ENCODE peak calls at places on chromosomes 13 and 19, in nine cellular contexts. A is HCT116, G is cardiac fibroblast, M is prostate gland, Y is colonic mucosa, F is PC-3, D is fibroblast of mammary gland, J is HFF-Myc, U is epithelial cell of esophagus. O is an unnamed sample.

GRCh38 chr13:24505756-24506155 is 6.8 kb downstream of the PARP4 start:
- DNase-seq in M (no peak), Y (no peak), U (no peak), G (no peak), A (no peak), F (no peak), D (no peak), J (no peak), O (no peak)

GRCh38 chr13:24063281-24063851 is 97.2 kb upstream of the SPATA13 start:
- DNase-seq in Y (no peak), D (peak; percentile 34), A (no peak), M (no peak), F (no peak), G (no peak), U (no peak), J (no peak), O (peak; percentile 22)

GRCh38 chr19:54094601-54095000 is 6.0 kb downstream of the OSCAR start:
- DNase-seq in U (no peak), D (no peak), M (no peak), A (no peak), F (no peak), J (no peak), G (no peak), Y (no peak), O (no peak)

GRCh38 chr13:50766043-50766442 is 77.4 kb downstream of the DLEU7 start:
- DNase-seq in J (no peak), D (peak; percentile 68), A (no peak), F (no peak), Y (no peak), M (no peak), U (no peak), G (no peak), O (no peak)

GRCh38 chr13:101452519-101453485 is at the start of gene ITGBL1:
- DNase-seq in A (no peak), Y (no peak), J (no peak), M (no peak), G (peak; percentile 39), D (peak; percentile 68), U (no peak), F (peak; percentile 41), O (peak; percentile 64)

GRCh38 chr19:15666186-15666585 is 6.7 kb upstream of the CYP4F12 start:
- DNase-seq in G (no peak), Y (no peak), A (no peak), F (no peak), D (no peak), M (no peak), U (no peak), J (no peak), O (no peak)

GRCh38 chr13:67230774-67231480 is 791 bp upstream of the PCDH9 start:
- DNase-seq in D (peak; percentile 62), A (no peak), U (peak; percentile 56), F (peak; percentile 35), M (peak; percentile 45), Y (peak; percentile 41), G (peak; percentile 77), J (no peak), O (peak; percentile 64)

GRCh38 chr19:42323473-42323851 is 2.0 kb upstream of the MEGF8 start:
- DNase-seq in M (no peak), A (no peak), D (no peak), G (no peak), Y (peak; percentile 46), U (no peak), F (no peak), J (no peak), O (no peak)

GRCh38 chr13:99984134-99984462 is 2.5 kb downstream of the ZIC2 start:
- DNase-seq in J (no peak), U (no peak), A (no peak), F (no peak), Y (no peak), G (no peak), M (no peak), D (no peak), O (no peak)
- H3K4me3 ChIP-seq in J (no peak overlapping the region), U (no peak overlapping the region), A (peak overlapping the region; percentile 85), F (no peak overlapping the region), Y (no peak overlapping the region), G (no peak overlapping the region), M (no peak overlapping the region), D (no peak overlapping the region), O (peak overlapping the region; percentile 90)

GRCh38 chr13:30256713-30257432 is 50.5 kb downstream of the KATNAL1 start:
- DNase-seq in D (peak; percentile 20), F (no peak), J (no peak), Y (no peak), U (no peak), M (no peak), A (no peak), G (peak; percentile 9), O (peak; percentile 48)

GRCh38 chr13:30253830-30254229 is 53.5 kb downstream of the KATNAL1 start:
- DNase-seq in A (no peak), Y (no peak), U (no peak), J (no peak), M (no peak), G (no peak), D (no peak), F (no peak), O (no peak)

GRCh38 chr13:30257433-30258099 is 49.8 kb downstream of the KATNAL1 start:
- DNase-seq in Y (no peak), M (no peak), J (no peak), F (no peak), G (no peak), D (no peak), A (no peak), U (no peak), O (peak; percentile 56)

GRCh38 chr13:30255696-30256095 is 51.7 kb downstream of the KATNAL1 start:
- DNase-seq in J (no peak), M (no peak), Y (no peak), D (peak; percentile 25), A (no peak), G (no peak), F (no peak), U (no peak), O (no peak)
- TF ChIP-seq CTCF in J (no peak), M (no peak), Y (no peak), D (peak; percentile 5), A (no peak), G (no peak), F (peak; percentile 28), U (no peak), O (peak; percentile 18)

GRCh38 chr13:44694842-44695241 is 118.7 kb upstream of the TSC22D1 start:
- DNase-seq in J (no peak), U (no peak), M (no peak), Y (no peak), A (no peak), F (no peak), G (no peak), D (no peak), O (no peak)

GRCh38 chr13:44697058-44697457 is 120.9 kb upstream of the TSC22D1 start:
- DNase-seq in D (no peak), Y (no peak), M (no peak), J (no peak), G (no peak), A (no peak), F (no peak), U (no peak), O (no peak)

GRCh38 chr13:44693156-44693826 is 117.2 kb upstream of the TSC22D1 start:
- DNase-seq in J (no peak), F (no peak), D (no peak), Y (no peak), A (no peak), U (no peak), M (no peak), G (no peak), O (no peak)

GRCh38 chr13:44695520-44695919 is 119.4 kb upstream of the TSC22D1 start:
- DNase-seq in M (no peak), A (no peak), G (no peak), D (no peak), Y (no peak), U (no peak), J (no peak), F (no peak), O (no peak)

GRCh38 chr13:44698076-44698475 is 121.9 kb upstream of the TSC22D1 start:
- DNase-seq in A (no peak), G (no peak), M (no peak), F (no peak), Y (no peak), J (no peak), U (no peak), D (no peak), O (no peak)
- H3K4me3 ChIP-seq in A (no peak overlapping the region), G (no peak overlapping the region), M (no peak overlapping the region), F (no peak overlapping the region), Y (no peak overlapping the region), J (no peak overlapping the region), U (no peak overlapping the region), D (no peak overlapping the region), O (no peak overlapping the region)

GRCh38 chr13:52703482-52703881 is 36.1 kb downstream of the CNMD start:
- DNase-seq in M (no peak), G (no peak), F (no peak), J (no peak), Y (no peak), U (no peak), A (no peak), D (no peak), O (no peak)

GRCh38 chr13:52711277-52711676 is 28.3 kb downstream of the CNMD start:
- DNase-seq in M (no peak), D (no peak), J (peak; percentile 10), Y (no peak), G (no peak), U (no peak), F (no peak), A (no peak), O (no peak)

GRCh38 chr13:52701728-52702480 is 37.7 kb downstream of the CNMD start:
- DNase-seq in Y (no peak), F (no peak), M (no peak), D (no peak), J (no peak), G (no peak), A (no peak), U (no peak), O (no peak)

GRCh38 chr13:52706074-52706473 is 33.5 kb downstream of the CNMD start:
- DNase-seq in U (no peak), Y (no peak), A (no peak), G (no peak), D (no peak), M (no peak), F (no peak), J (no peak), O (no peak)

GRCh38 chr13:52707375-52707774 is 32.2 kb downstream of the CNMD start:
- DNase-seq in G (no peak), F (no peak), J (no peak), U (no peak), M (no peak), D (no peak), Y (no peak), A (no peak), O (peak; percentile 13)
- TF ChIP-seq CTCF in G (no peak), F (peak; percentile 30), J (no peak), U (no peak), M (no peak), D (peak; percentile 10), Y (no peak), A (peak; percentile 24), O (peak; percentile 28)